ENCODE peak calls at places on chromosomes 4 and X, in six cellular contexts. N is CD8-positive, alpha-beta memory T cell; D is fibroblast of lung; B is MM.1S; U is heart right ventricle; P is GM23248. K is an unnamed sample.

GRCh38 chr4:64166365-64166764 is 242.9 kb downstream of the TECRL start:
- DNase-seq in N (no peak), D (no peak), B (peak; percentile 61), U (no peak), P (no peak), K (no peak)

GRCh38 chr4:181613210-181613609 is 630.0 kb upstream of the TENM3 start:
- DNase-seq in N (no peak), D (no peak), B (no peak), U (no peak), P (no peak), K (no peak)

GRCh38 chrX:30777575-30777974 is 111.5 kb downstream of the TAB3 start:
- DNase-seq in N (no peak), D (no peak), B (no peak), U (no peak), P (no peak), K (no peak)

GRCh38 chr4:25356068-25356467 is 21.0 kb upstream of the ANAPC4 start:
- DNase-seq in N (no peak), D (no peak), B (no peak), U (no peak), P (no peak), K (no peak)

GRCh38 chr4:169823685-169824084 is 65.9 kb upstream of the HPF1 start:
- DNase-seq in N (peak; percentile 9), D (peak; percentile 54), B (peak; percentile 49), U (peak; percentile 47), P (peak; percentile 70), K (no peak)

GRCh38 chr4:53558981-53559620 is 32.2 kb downstream of the LNX1 start:
- DNase-seq in N (no peak), D (no peak), B (no peak), U (no peak), P (peak; percentile 40), K (no peak)

GRCh38 chrX:75522565-75523411 is at the start of gene ZDHHC15:
- DNase-seq in N (peak; percentile 11), D (peak; percentile 18), B (no peak), U (peak; percentile 43), P (peak; percentile 36), K (peak; percentile 57)

GRCh38 chrX:150405006-150405405 is 41.9 kb downstream of the MAMLD1 start:
- DNase-seq in N (no peak), D (peak; percentile 14), B (no peak), U (no peak), P (no peak), K (no peak)

GRCh38 chrX:154542723-154543424 is 3.8 kb downstream of the G6PD start:
- DNase-seq in N (peak; percentile 26), D (no peak), B (no peak), U (no peak), P (no peak), K (no peak)

GRCh38 chr4:81060587-81061339 is 30.3 kb downstream of the BMP3 start:
- DNase-seq in N (no peak), D (no peak), B (no peak), U (no peak), P (no peak), K (no peak)

GRCh38 chr4:157713342-157713741 is 459.5 kb downstream of the GASK1B start:
- DNase-seq in N (no peak), D (no peak), B (no peak), U (no peak), P (no peak), K (no peak)

GRCh38 chr4:8010618-8011017 is 71.0 kb upstream of the AFAP1 start:
- DNase-seq in N (no peak), D (peak; percentile 62), B (no peak), U (peak; percentile 21), P (no peak), K (peak; percentile 33)

GRCh38 chrX:140501321-140501720 is 3.5 kb downstream of the SOX3 start:
- DNase-seq in N (no peak), D (no peak), B (no peak), U (no peak), P (no peak), K (no peak)

GRCh38 chrX:140502491-140503229 is 2.2 kb downstream of the SOX3 start:
- DNase-seq in N (no peak), D (no peak), B (no peak), U (no peak), P (peak; percentile 31), K (no peak)

GRCh38 chrX:140503230-140503585 is 1.7 kb downstream of the SOX3 start:
- DNase-seq in N (no peak), D (no peak), B (no peak), U (no peak), P (no peak), K (no peak)

GRCh38 chrX:140500427-140500826 is 4.4 kb downstream of the SOX3 start:
- DNase-seq in N (no peak), D (no peak), B (no peak), U (no peak), P (no peak), K (no peak)

GRCh38 chrX:140501940-140502468 is 2.9 kb downstream of the SOX3 start:
- DNase-seq in N (no peak), D (no peak), B (no peak), U (no peak), P (no peak), K (no peak)
- H3K27me3 ChIP-seq in N (no peaks in the 10 kb centered on the region), D (peaks cover 32% of the 10 kb centered on the region), B (no peaks in the 10 kb centered on the region), U (peaks cover 95% of the 10 kb centered on the region), P (peaks cover 41% of the 10 kb centered on the region), K (no peaks in the 10 kb centered on the region)

DNA sequence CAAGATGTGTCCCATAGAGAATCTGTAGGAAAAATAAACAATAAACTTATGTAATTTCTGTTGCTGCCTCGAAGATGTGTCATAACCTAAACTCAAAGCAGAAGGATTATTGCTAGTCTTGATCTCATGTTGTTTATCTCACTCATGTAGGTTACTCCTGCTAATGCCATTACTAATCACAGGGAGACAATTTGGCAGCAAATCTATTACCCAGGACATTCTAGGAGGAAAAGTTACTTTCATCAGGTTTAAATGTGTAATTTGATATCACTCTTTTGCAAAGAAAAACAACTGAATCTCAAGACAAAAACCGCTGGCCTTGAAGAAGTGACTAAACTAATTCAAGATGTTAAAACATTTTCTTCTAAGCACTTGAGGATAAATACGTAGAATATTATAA is 34.0 kb downstream of the LDOC1 start:
- DNase-seq in N (no peak), D (no peak), B (no peak), U (no peak), P (no peak), K (no peak)
- H3K4me1 ChIP-seq in N (no peaks in the 10 kb centered on the region), D (no peaks in the 10 kb centered on the region), B (no peaks in the 10 kb centered on the region), U (no peaks in the 10 kb centered on the region), P (no peaks in the 10 kb centered on the region), K (no peaks in the 10 kb centered on the region)

GRCh38 chr4:121072080-121072835 is at the start of gene NDNF:
- DNase-seq in N (peak; percentile 38), D (peak; percentile 54), B (peak; percentile 78), U (peak; percentile 44), P (peak; percentile 75), K (peak; percentile 92)
- H3K27me3 ChIP-seq in N (peaks cover 27% of the 10 kb centered on the region), D (no peaks in the 10 kb centered on the region), B (no peaks in the 10 kb centered on the region), U (peaks cover 81% of the 10 kb centered on the region), P (no peaks in the 10 kb centered on the region), K (peaks cover 4% of the 10 kb centered on the region)

DNA sequence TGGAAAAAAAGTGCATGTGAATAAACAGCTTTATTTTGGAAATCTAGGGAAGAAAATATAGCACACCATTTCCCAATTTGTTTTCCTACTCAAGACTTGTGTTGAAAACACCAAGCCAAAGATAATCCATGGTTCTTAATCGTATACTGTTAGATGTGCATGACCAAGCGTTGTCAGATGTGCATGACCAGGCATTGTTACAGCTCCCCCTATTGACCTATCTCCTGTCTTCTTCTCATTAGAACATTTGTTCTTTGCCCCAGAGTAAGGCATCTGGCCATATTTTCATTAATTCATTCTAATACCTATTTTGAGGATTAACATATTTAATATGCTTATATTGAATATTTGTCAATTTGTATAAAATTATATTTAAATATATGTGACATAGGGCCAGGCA is 14.4 kb upstream of the VCX start:
- DNase-seq in N (no peak), D (no peak), B (no peak), U (no peak), P (no peak), K (no peak)
- H3K4me1 ChIP-seq in N (no peaks in the 10 kb centered on the region), D (no peaks in the 10 kb centered on the region), B (no peaks in the 10 kb centered on the region), U (no peaks in the 10 kb centered on the region), P (no peaks in the 10 kb centered on the region), K (no peaks in the 10 kb centered on the region)

K was measured in upper lobe of left lung.